ENCODE peak calls at places on chromosomes 3 and 15, in four cellular contexts. T, D, W and O are unnamed samples.

GRCh38 chr15:89106200-89106599 is 17.9 kb downstream of the ABHD2 start:
- DNase-seq in T (no peak), D (no peak), W (no peak), O (no peak)

GRCh38 chr3:29164825-29165224 is 116.0 kb upstream of the RBMS3 start:
- DNase-seq in T (no peak), D (peak), W (no peak), O (no peak)

GRCh38 chr15:28942046-28942445 is 56.3 kb downstream of the APBA2 start:
- DNase-seq in T (no peak), D (no peak), W (no peak), O (peak)

GRCh38 chr15:62391565-62392262 is 226.6 kb upstream of the C2CD4B start:
- DNase-seq in T (peak), D (peak), W (peak), O (peak)

GRCh38 chr3:17006143-17006839 is 121.5 kb downstream of the PLCL2 start:
- DNase-seq in T (no peak), D (no peak), W (no peak), O (no peak)

GRCh38 chr3:67415504-67415903 is 238.9 kb downstream of the SUCLG2 start:
- DNase-seq in T (peak), D (peak), W (no peak), O (no peak)

GRCh38 chr3:162376761-162377160 is 880.2 kb downstream of the OTOL1 start:
- DNase-seq in T (peak), D (no peak), W (no peak), O (no peak)

GRCh38 chr3:195005251-195005620 is 265.7 kb downstream of the XXYLT1 start:
- DNase-seq in T (no peak), D (no peak), W (no peak), O (no peak)

GRCh38 chr15:92616621-92617179 is 38.9 kb downstream of the FAM174B start:
- DNase-seq in T (peak), D (peak), W (no peak), O (no peak)

GRCh38 chr15:75130597-75131268 is 70.9 kb upstream of the C15orf39 start:
- DNase-seq in T (no peak), D (no peak), W (peak), O (no peak)

GRCh38 chr3:468172-468571 is 271.6 kb downstream of the CHL1 start:
- DNase-seq in T (no peak), D (peak), W (no peak), O (no peak)

GRCh38 chr3:58581328-58582091 is 4.3 kb upstream of the FAM107A start:
- DNase-seq in T (no peak), D (no peak), W (no peak), O (no peak)

GRCh38 chr3:10232138-10232537 is 16.1 kb upstream of the TATDN2 start:
- DNase-seq in T (no peak), D (no peak), W (no peak), O (no peak)

GRCh38 chr15:57156210-57156887 is 220.0 kb upstream of the CGNL1 start:
- DNase-seq in T (peak), D (no peak), W (no peak), O (no peak)

GRCh38 chr3:101072299-101072698 is 79.1 kb upstream of the ABI3BP start:
- DNase-seq in T (peak), D (no peak), W (no peak), O (no peak)

GRCh38 chr3:160986060-160986459 is 119.1 kb downstream of the B3GALNT1 start:
- DNase-seq in T (no peak), D (no peak), W (no peak), O (no peak)

GRCh38 chr3:177451277-177451880 is 254.1 kb upstream of the TBL1XR1 start:
- DNase-seq in T (peak), D (no peak), W (no peak), O (no peak)

GRCh38 chr3:177553586-177553985 is 356.3 kb upstream of the TBL1XR1 start:
- DNase-seq in T (no peak), D (no peak), W (no peak), O (no peak)

GRCh38 chr15:57149196-57149595 is 227.1 kb upstream of the CGNL1 start:
- DNase-seq in T (peak), D (peak), W (no peak), O (no peak)

GRCh38 chr3:161415506-161416231 is 44.4 kb upstream of the SPTSSB start:
- DNase-seq in T (peak), D (peak), W (no peak), O (no peak)

GRCh38 chr15:45891766-45892165 is 256.9 kb downstream of the SQOR start:
- DNase-seq in T (no peak), D (no peak), W (no peak), O (no peak)

GRCh38 chr3:32577621-32578556 is 7.2 kb upstream of the DYNC1LI1 start:
- DNase-seq in T (no peak), D (peak), W (no peak), O (peak)

GRCh38 chr15:43911235-43911661 is 84.4 kb downstream of the WDR76 start:
- DNase-seq in T (peak), D (peak), W (no peak), O (no peak)

GRCh38 chr3:9183811-9184463 is 65.5 kb downstream of the SRGAP3 start:
- DNase-seq in T (no peak), D (no peak), W (no peak), O (no peak)

GRCh38 chr3:158802399-158803023 is 657 bp downstream of the MFSD1 start:
- DNase-seq in T (no peak), D (no peak), W (peak), O (no peak)

GRCh38 chr3:55521086-55522060 is 34.3 kb upstream of the WNT5A start:
- DNase-seq in T (peak), D (peak), W (no peak), O (peak)

GRCh38 chr3:55523471-55523870 is 36.4 kb upstream of the WNT5A start:
- DNase-seq in T (no peak), D (no peak), W (no peak), O (no peak)

GRCh38 chr3:55524565-55525244 is 37.6 kb upstream of the WNT5A start:
- DNase-seq in T (peak), D (peak), W (no peak), O (no peak)

GRCh38 chr3:55519016-55519415 is 31.9 kb upstream of the WNT5A start:
- DNase-seq in T (peak), D (peak), W (no peak), O (no peak)

DNA sequence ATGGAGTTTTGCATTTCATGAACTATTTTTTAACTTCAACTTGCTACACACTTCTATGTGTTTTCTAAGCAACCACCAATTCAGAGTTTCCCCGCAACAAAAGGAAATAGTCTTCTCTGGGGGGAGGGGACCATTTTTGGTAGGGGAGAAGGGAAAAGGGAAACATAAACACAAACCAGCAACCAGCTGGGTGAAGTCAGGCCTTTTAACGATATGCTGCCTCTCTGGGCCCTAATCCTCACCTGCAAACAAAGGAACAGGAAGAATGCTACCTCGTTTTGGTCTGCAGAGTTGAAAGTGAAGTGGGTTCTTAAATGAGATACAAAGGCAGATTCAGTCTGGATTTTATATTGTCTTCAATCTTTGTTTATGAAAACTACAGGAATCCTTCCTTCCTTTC is 35.0 kb upstream of the WNT5A start:
- DNase-seq in T (no peak), D (no peak), W (peak), O (peak)
- H3K9ac ChIP-seq in T (no peak), D (no peak), W (no peak), O (no peak)

GRCh38 chr15:70114226-70114625 is 16.5 kb upstream of the TLE3 start:
- DNase-seq in T (no peak), D (no peak), W (no peak), O (no peak)
- H2AFZ ChIP-seq in T (no peak), D (no peak), W (no peak), O (no peak)

GRCh38 chr15:85588657-85589056 is 206.1 kb downstream of the KLHL25 start:
- DNase-seq in T (peak), D (peak), W (no peak), O (no peak)
- H3K9ac ChIP-seq in T (peak), D (no peak), W (no peak), O (no peak)

GRCh38 chr3:131596884-131597283 is 94.1 kb upstream of the MRPL3 start:
- DNase-seq in T (no peak), D (no peak), W (no peak), O (no peak)

GRCh38 chr3:131586277-131586676 is 83.5 kb upstream of the MRPL3 start:
- DNase-seq in T (no peak), D (no peak), W (no peak), O (no peak)

DNA sequence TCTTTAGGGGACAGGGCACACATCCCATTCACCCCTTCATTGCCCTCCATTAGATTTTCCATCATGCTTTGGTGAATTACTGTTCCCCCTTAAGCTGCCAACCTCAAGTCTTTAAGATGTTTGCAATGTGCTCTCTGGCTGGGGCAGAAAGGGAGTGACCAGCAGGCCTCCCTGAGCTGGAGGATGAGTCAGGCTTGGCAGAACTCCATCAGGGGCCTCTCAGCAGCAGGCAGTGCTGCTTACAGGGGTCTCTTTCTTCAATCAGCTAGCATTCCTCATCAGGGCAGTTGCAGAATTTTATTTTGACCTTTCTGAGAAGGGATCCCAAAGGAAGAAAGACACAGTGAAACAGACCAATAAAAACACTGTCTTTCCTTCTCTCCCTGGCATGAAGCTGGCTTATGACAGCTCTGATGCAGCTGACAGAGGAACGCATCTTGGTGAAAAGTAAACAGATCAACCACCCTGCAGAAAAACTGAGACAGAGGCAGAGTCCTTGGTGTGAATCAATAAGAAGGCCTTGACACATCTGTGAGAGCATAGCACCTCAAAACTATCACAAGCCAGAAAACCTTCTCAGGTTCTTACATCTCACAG is 88.7 kb upstream of the MRPL3 start:
- DNase-seq in T (peak), D (peak), W (no peak), O (no peak)
- H2AFZ ChIP-seq in T (no peak), D (no peak), W (no peak), O (no peak)

GRCh38 chr3:71636482-71636881 is 53.0 kb upstream of the FOXP1 start:
- DNase-seq in T (no peak), D (no peak), W (no peak), O (no peak)
- H3K9ac ChIP-seq in T (no peak), D (no peak), W (no peak), O (no peak)

DNA sequence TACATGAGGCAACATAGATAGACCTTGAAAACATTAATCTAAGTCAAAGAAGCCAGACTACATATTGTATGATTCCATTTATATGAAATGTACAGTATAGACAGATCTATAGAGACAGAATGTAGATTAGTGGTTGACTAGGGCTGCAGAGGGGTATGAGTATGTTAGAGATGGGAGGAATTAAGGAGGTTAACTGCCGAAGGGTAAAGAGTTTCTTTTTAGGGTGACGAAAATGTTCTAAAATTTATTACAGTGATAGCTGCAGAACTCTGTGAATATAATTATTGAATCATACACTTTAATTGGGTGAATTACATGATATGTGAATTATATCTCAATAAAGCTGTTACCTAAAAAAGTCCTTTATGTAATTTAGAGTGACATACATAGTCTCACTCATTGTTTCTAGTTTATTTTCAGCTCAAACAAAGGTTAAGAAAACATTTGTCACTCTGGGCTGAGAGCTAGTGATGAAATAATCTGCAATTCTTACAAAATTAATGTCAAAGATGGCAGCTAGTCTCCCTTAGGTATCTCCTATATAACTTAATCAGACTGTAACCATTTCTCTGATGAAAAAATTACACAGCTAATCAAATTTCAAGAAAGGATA is 61.4 kb downstream of the DENND4A start:
- DNase-seq in T (no peak), D (peak), W (no peak), O (no peak)
- H2AFZ ChIP-seq in T (no peak), D (no peak), W (no peak), O (no peak)

GRCh38 chr3:106913111-106913698 is 464.0 kb upstream of the CCDC54 start:
- DNase-seq in T (peak), D (no peak), W (no peak), O (no peak)
- H3K9ac ChIP-seq in T (no peak), D (no peak), W (no peak), O (no peak)

GRCh38 chr3:54578417-54578816 is 349.4 kb downstream of the LRTM1 start:
- DNase-seq in T (peak), D (no peak), W (no peak), O (no peak)
- H2AFZ ChIP-seq in T (no peak), D (no peak), W (no peak), O (no peak)

GRCh38 chr3:115072265-115073008 is 74.7 kb downstream of the ZBTB20 start:
- DNase-seq in T (peak), D (peak), W (no peak), O (no peak)

GRCh38 chr3:115074502-115074901 is 72.6 kb downstream of the ZBTB20 start:
- DNase-seq in T (peak), D (peak), W (no peak), O (no peak)

GRCh38 chr3:115071611-115072010 is 75.5 kb downstream of the ZBTB20 start:
- DNase-seq in T (peak), D (no peak), W (no peak), O (no peak)

GRCh38 chr3:115068799-115069198 is 78.3 kb downstream of the ZBTB20 start:
- DNase-seq in T (peak), D (no peak), W (no peak), O (no peak)

GRCh38 chr3:115071122-115071521 is 76.0 kb downstream of the ZBTB20 start:
- DNase-seq in T (peak), D (no peak), W (no peak), O (no peak)
- H3K9ac ChIP-seq in T (peak), D (no peak), W (no peak), O (no peak)